ENCODE peak calls at places on chromosomes 1 and 21, in five cellular contexts. One of them, this sample, is unnamed.

GRCh38 chr1:42747125-42747524 is 7.1 kb upstream of the CLDN19 start:
- DNase-seq in A549: peak; percentile 10
- DNase-seq in HCT116: no peak
- DNase-seq in K562: peak; percentile 50
- DNase-seq in GM12878: no peak
- DNase-seq in this sample: no peak

GRCh38 chr1:219710529-219711194 is 97.8 kb upstream of the ZC3H11B start:
- DNase-seq in A549: no peak
- DNase-seq in HCT116: peak; percentile 40
- DNase-seq in K562: no peak
- DNase-seq in GM12878: no peak
- DNase-seq in this sample: no peak

GRCh38 chr1:245276426-245276825 is 121.6 kb downstream of the KIF26B start:
- DNase-seq in A549: no peak
- DNase-seq in HCT116: no peak
- DNase-seq in K562: no peak
- DNase-seq in GM12878: no peak
- DNase-seq in this sample: no peak

GRCh38 chr1:107432108-107432507 is 291.3 kb downstream of the NTNG1 start:
- DNase-seq in A549: no peak
- DNase-seq in HCT116: no peak
- DNase-seq in K562: no peak
- DNase-seq in GM12878: peak; percentile 38
- DNase-seq in this sample: no peak

GRCh38 chr1:35808376-35809155 is 750 bp downstream of the AGO4 start:
- DNase-seq in A549: peak; percentile 8
- DNase-seq in HCT116: no peak
- DNase-seq in K562: peak; percentile 76
- DNase-seq in GM12878: no peak
- DNase-seq in this sample: no peak

GRCh38 chr1:47441450-47442106 is 3.7 kb downstream of the FOXD2 start:
- DNase-seq in A549: no peak
- DNase-seq in HCT116: no peak
- DNase-seq in K562: no peak
- DNase-seq in GM12878: no peak
- DNase-seq in this sample: no peak

GRCh38 chr1:8689431-8690252 is 127.8 kb downstream of the RERE start:
- DNase-seq in A549: no peak
- DNase-seq in HCT116: no peak
- DNase-seq in K562: no peak
- DNase-seq in GM12878: no peak
- DNase-seq in this sample: no peak

GRCh38 chr1:7281821-7282220 is 489.3 kb upstream of the VAMP3 start:
- DNase-seq in A549: no peak
- DNase-seq in HCT116: no peak
- DNase-seq in K562: no peak
- DNase-seq in GM12878: no peak
- DNase-seq in this sample: no peak

GRCh38 chr1:12275370-12275769 is 45.5 kb downstream of the VPS13D start:
- DNase-seq in A549: peak; percentile 35
- DNase-seq in HCT116: no peak
- DNase-seq in K562: peak; percentile 60
- DNase-seq in GM12878: no peak
- DNase-seq in this sample: no peak

GRCh38 chr1:210438928-210439841 is 110.5 kb downstream of the HHAT start:
- DNase-seq in A549: no peak
- DNase-seq in HCT116: no peak
- DNase-seq in K562: no peak
- DNase-seq in GM12878: no peak
- DNase-seq in this sample: no peak

GRCh38 chr1:182366596-182366995 is 25.0 kb downstream of the GLUL start:
- DNase-seq in A549: no peak
- DNase-seq in HCT116: no peak
- DNase-seq in K562: no peak
- DNase-seq in GM12878: no peak
- DNase-seq in this sample: no peak

GRCh38 chr1:7320661-7321060 is 450.4 kb upstream of the VAMP3 start:
- DNase-seq in A549: no peak
- DNase-seq in HCT116: no peak
- DNase-seq in K562: no peak
- DNase-seq in GM12878: no peak
- DNase-seq in this sample: no peak

GRCh38 chr1:30274176-30274936 is 449.0 kb downstream of the MATN1 start:
- DNase-seq in A549: no peak
- DNase-seq in HCT116: no peak
- DNase-seq in K562: no peak
- DNase-seq in GM12878: no peak
- DNase-seq in this sample: no peak

GRCh38 chr1:30273456-30273855 is 449.9 kb downstream of the MATN1 start:
- DNase-seq in A549: no peak
- DNase-seq in HCT116: no peak
- DNase-seq in K562: no peak
- DNase-seq in GM12878: no peak
- DNase-seq in this sample: no peak

GRCh38 chr1:30275926-30276736 is 447.3 kb downstream of the MATN1 start:
- DNase-seq in A549: no peak
- DNase-seq in HCT116: no peak
- DNase-seq in K562: no peak
- DNase-seq in GM12878: no peak
- DNase-seq in this sample: no peak

GRCh38 chr1:30273021-30273325 is 450.4 kb downstream of the MATN1 start:
- DNase-seq in A549: no peak
- DNase-seq in HCT116: no peak
- DNase-seq in K562: no peak
- DNase-seq in GM12878: no peak
- DNase-seq in this sample: no peak

DNA sequence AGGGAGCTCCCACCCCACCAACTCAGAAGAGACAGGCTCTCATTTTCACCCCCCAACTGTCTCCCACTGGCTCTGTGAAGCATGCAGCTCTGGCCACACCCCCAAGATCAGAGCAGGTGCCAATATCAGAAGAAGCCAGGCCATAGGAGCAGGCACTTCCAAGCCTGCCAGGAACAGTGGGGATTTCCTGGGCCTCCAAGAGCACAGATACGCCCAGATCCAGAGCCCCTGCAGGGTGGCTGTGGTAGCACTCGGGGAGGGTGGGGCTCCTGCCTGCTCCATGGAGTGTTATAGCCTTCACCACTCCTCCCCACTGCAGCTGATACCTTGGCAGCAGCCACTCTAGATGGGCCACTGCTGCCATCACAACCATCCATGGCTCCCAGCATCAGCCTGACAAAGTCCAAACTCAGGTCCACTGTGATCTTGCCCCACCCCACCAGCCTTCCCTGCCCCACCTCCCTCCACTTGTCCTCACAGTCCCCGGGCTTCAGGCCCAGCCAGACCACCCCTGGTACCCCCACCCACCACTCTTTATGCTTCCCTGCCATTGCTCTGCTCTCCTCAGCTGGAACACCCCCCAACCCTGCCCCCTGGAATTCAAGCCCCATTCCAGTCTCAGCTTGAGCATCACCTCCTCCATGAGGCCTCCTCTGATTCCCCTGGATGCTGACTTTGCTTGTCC is 448.3 kb downstream of the MATN1 start:
- DNase-seq in A549: no peak
- DNase-seq in HCT116: no peak
- DNase-seq in K562: no peak
- DNase-seq in GM12878: no peak
- DNase-seq in this sample: no peak
- TF ChIP-seq REST in A549: no peak
- TF ChIP-seq REST in HCT116: no peak
- TF ChIP-seq REST in K562: no peak
- TF ChIP-seq REST in GM12878: no peak
- TF ChIP-seq REST in this sample: no peak

GRCh38 chr21:21203822-21204339 is 205.7 kb downstream of the NCAM2 start:
- DNase-seq in A549: no peak
- DNase-seq in HCT116: no peak
- DNase-seq in K562: no peak
- DNase-seq in GM12878: no peak
- DNase-seq in this sample: no peak
- H3K27ac ChIP-seq in A549: no peak overlapping the region
- H3K27ac ChIP-seq in HCT116: no peak overlapping the region
- H3K27ac ChIP-seq in K562: no peak overlapping the region
- H3K27ac ChIP-seq in GM12878: no peak overlapping the region
- H3K27ac ChIP-seq in this sample: no peak overlapping the region

GRCh38 chr1:48687271-48688045 is 89.2 kb downstream of the BEND5 start:
- DNase-seq in A549: no peak
- DNase-seq in HCT116: no peak
- DNase-seq in K562: no peak
- DNase-seq in GM12878: no peak
- DNase-seq in this sample: no peak
- TF ChIP-seq REST in A549: no peak
- TF ChIP-seq REST in HCT116: no peak
- TF ChIP-seq REST in K562: no peak
- TF ChIP-seq REST in GM12878: no peak
- TF ChIP-seq REST in this sample: no peak

DNA sequence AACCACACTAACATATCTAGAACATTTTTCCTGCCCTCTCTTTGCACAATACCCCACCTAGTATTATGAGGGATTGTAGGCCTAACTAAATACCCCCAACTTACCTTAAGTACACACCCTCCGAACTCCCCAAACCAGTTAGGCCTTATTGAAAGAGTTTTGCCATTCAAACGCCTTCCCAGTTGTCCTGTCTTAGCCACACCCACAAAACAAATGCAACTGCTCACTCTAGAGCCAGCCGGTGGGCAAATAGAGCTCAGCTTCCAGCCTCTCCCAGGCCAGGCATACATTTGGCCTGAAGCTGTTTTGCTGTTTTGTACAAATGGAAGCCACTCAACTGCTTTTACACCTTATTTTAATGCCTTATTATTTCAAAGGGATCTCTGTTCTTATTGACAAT is 224.2 kb upstream of the RUNX1 start:
- DNase-seq in A549: no peak
- DNase-seq in HCT116: no peak
- DNase-seq in K562: no peak
- DNase-seq in GM12878: no peak
- DNase-seq in this sample: no peak
- H3K27ac ChIP-seq in A549: no peak overlapping the region
- H3K27ac ChIP-seq in HCT116: no peak overlapping the region
- H3K27ac ChIP-seq in K562: no peak overlapping the region
- H3K27ac ChIP-seq in GM12878: no peak overlapping the region
- H3K27ac ChIP-seq in this sample: no peak overlapping the region

GRCh38 chr21:21101911-21102310 is 103.7 kb downstream of the NCAM2 start:
- DNase-seq in A549: no peak
- DNase-seq in HCT116: no peak
- DNase-seq in K562: peak; percentile 10
- DNase-seq in GM12878: no peak
- DNase-seq in this sample: no peak
- TF ChIP-seq REST in A549: no peak
- TF ChIP-seq REST in HCT116: no peak
- TF ChIP-seq REST in K562: no peak
- TF ChIP-seq REST in GM12878: no peak
- TF ChIP-seq REST in this sample: no peak

This sample was measured in Panc1.